ENCODE peak calls at places on chromosomes 5 and 9, in four cellular contexts. H, X, C and M are unnamed samples.

GRCh38 chr5:164098536-164098935 is 593.1 kb downstream of the MAT2B start:
- DNase-seq in H (no peak), X (no peak), C (no peak), M (no peak)

GRCh38 chr9:131500377-131500776 is 2.3 kb upstream of the POMT1 start:
- DNase-seq in H (no peak), X (no peak), C (peak; percentile 87), M (no peak)

GRCh38 chr5:180786398-180787005 is 16.1 kb downstream of the MGAT1 start:
- DNase-seq in H (no peak), X (no peak), C (no peak), M (peak; percentile 50)

GRCh38 chr5:41193462-41194166 is 19.7 kb downstream of the C6 start:
- DNase-seq in H (peak; percentile 100), X (peak; percentile 13), C (no peak), M (no peak)

GRCh38 chr5:133450311-133450710 is 162.0 kb downstream of the FSTL4 start:
- DNase-seq in H (no peak), X (no peak), C (no peak), M (no peak)

GRCh38 chr5:149028161-149028560 is 34.7 kb downstream of the SH3TC2 start:
- DNase-seq in H (no peak), X (no peak), C (no peak), M (no peak)

GRCh38 chr5:117077142-117077541 is 502.5 kb upstream of the SEMA6A start:
- DNase-seq in H (peak; percentile 14), X (no peak), C (no peak), M (no peak)

GRCh38 chr9:7153134-7153533 is 395.4 kb downstream of the KDM4C start:
- DNase-seq in H (peak; percentile 9), X (no peak), C (no peak), M (no peak)

GRCh38 chr5:99005506-99005905 is 76.7 kb upstream of the CHD1 start:
- DNase-seq in H (no peak), X (no peak), C (no peak), M (no peak)

GRCh38 chr5:83925321-83925877 is 204.7 kb upstream of the HAPLN1 start:
- DNase-seq in H (peak; percentile 94), X (peak; percentile 93), C (no peak), M (no peak)

GRCh38 chr9:88587182-88587581 is 52.2 kb downstream of the NXNL2 start:
- DNase-seq in H (no peak), X (peak; percentile 22), C (no peak), M (no peak)

GRCh38 chr9:108444400-108445358 is 411.1 kb downstream of the ACTL7B start:
- DNase-seq in H (peak; percentile 86), X (peak; percentile 97), C (no peak), M (no peak)

GRCh38 chr9:85224729-85225128 is 517.0 kb downstream of the AGTPBP1 start:
- DNase-seq in H (peak; percentile 64), X (peak; percentile 80), C (no peak), M (no peak)

GRCh38 chr5:89417990-89418820 is 535.2 kb upstream of the MEF2C start:
- DNase-seq in H (no peak), X (no peak), C (no peak), M (no peak)

GRCh38 chr5:109964136-109964535 is 274.4 kb downstream of the MAN2A1 start:
- DNase-seq in H (no peak), X (no peak), C (no peak), M (no peak)

GRCh38 chr5:173029499-173029921 is 26.6 kb upstream of the CREBRF start:
- DNase-seq in H (no peak), X (no peak), C (no peak), M (no peak)

GRCh38 chr5:80275347-80275746 is 19.5 kb upstream of the SERINC5 start:
- DNase-seq in H (peak; percentile 59), X (peak; percentile 22), C (peak; percentile 53), M (peak; percentile 18)

GRCh38 chr9:96186601-96187011 is 115.4 kb downstream of the HSD17B3 start:
- DNase-seq in H (peak; percentile 28), X (no peak), C (no peak), M (peak; percentile 14)

GRCh38 chr5:43410414-43410813 is 1.8 kb downstream of the CCL28 start:
- DNase-seq in H (no peak), X (no peak), C (no peak), M (no peak)

GRCh38 chr5:134289509-134290113 is 63.7 kb upstream of the PPP2CA start:
- DNase-seq in H (peak; percentile 88), X (peak; percentile 77), C (peak; percentile 55), M (peak; percentile 55)

GRCh38 chr5:225334-225733 is 7.2 kb downstream of the SDHA start:
- DNase-seq in H (no peak), X (no peak), C (no peak), M (no peak)

GRCh38 chr9:70111641-70112236 is 68.1 kb downstream of the MAMDC2 start:
- DNase-seq in H (no peak), X (no peak), C (no peak), M (no peak)

GRCh38 chr9:82490019-82490499 is 501.5 kb downstream of the SPATA31D1 start:
- DNase-seq in H (peak; percentile 35), X (peak; percentile 84), C (no peak), M (no peak)

GRCh38 chr5:112004867-112005532 is 248.0 kb upstream of the NREP start:
- DNase-seq in H (no peak), X (peak; percentile 92), C (no peak), M (no peak)

DNA sequence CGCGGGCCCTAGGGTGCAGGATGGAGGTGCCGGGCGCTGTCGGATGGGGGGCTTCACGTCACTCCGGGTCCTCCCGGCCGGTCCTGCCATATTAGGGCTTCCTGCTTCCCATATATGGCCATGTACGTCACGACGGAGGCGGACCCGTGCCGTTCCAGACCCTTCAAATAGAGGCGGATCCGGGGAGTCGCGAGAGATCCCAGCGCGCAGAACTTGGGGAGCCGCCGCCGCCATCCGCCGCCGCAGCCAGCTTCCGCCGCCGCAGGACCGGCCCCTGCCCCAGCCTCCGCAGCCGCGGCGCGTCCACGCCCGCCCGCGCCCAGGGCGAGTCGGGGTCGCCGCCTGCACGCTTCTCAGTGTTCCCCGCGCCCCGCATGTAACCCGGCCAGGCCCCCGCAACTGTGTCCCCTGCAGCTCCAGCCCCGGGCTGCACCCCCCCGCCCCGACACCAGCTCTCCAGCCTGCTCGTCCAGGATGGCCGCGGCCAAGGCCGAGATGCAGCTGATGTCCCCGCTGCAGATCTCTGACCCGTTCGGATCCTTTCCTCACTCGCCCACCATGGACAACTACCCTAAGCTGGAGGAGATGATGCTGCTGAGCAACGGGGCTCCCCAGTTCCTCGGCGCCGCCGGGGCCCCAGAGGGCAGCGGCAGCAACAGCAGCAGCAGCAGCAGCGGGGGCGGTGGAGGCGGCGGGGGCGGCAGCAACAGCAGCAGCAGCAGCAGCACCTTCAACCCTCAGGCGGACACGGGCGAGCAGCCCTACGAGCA is at the start of gene EGR1:
- DNase-seq in H (peak; percentile 96), X (peak; percentile 93), C (peak; percentile 97), M (peak; percentile 67)
- TF ChIP-seq CTCF in H (no peak), X (peak; percentile 12), C (no peak), M (no peak)

GRCh38 chr5:108639356-108639755 is 108.3 kb upstream of the FER start:
- DNase-seq in H (peak; percentile 44), X (no peak), C (no peak), M (no peak)

GRCh38 chr5:108638021-108638420 is 109.7 kb upstream of the FER start:
- DNase-seq in H (no peak), X (no peak), C (no peak), M (no peak)

GRCh38 chr5:108641596-108641995 is 106.1 kb upstream of the FER start:
- DNase-seq in H (no peak), X (no peak), C (no peak), M (no peak)

GRCh38 chr5:108637110-108637509 is 110.6 kb upstream of the FER start:
- DNase-seq in H (peak; percentile 78), X (peak; percentile 62), C (no peak), M (no peak)

GRCh38 chr5:108642170-108642906 is 105.4 kb upstream of the FER start:
- DNase-seq in H (peak; percentile 86), X (peak; percentile 64), C (peak; percentile 71), M (peak; percentile 72)
- TF ChIP-seq CTCF in H (peak; percentile 93), X (peak; percentile 96), C (peak; percentile 89), M (peak; percentile 56)

GRCh38 chr9:36118201-36118600 is 18.3 kb upstream of the GLIPR2 start:
- DNase-seq in H (no peak), X (no peak), C (no peak), M (no peak)
- TF ChIP-seq CTCF in H (no peak), X (no peak), C (no peak), M (no peak)

GRCh38 chr5:137629646-137630045 is 106.2 kb downstream of the KLHL3 start:
- DNase-seq in H (peak; percentile 77), X (peak; percentile 54), C (peak; percentile 8), M (no peak)
- TF ChIP-seq CTCF in H (peak; percentile 80), X (peak; percentile 93), C (peak; percentile 94), M (peak; percentile 88)

DNA sequence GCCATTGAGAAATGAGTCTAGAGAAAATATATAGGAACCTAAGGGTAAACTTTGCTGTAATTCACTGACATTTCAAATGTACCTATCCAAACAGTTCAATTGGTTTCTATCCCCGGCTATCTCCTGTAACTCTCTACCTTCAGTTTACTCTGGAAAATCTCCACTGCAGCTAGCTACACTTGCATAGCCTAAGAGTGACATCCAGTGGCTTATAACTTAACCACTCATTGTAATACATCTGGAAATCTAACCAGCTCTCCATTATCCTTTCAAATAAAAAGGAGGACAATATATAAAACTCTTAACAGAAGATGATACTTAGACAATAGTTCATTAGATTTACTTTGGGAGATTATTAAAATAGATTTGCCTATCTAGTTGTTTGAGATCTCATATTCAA is 35.3 kb upstream of the SPDL1 start:
- DNase-seq in H (peak; percentile 77), X (peak; percentile 72), C (no peak), M (no peak)
- TF ChIP-seq CTCF in H (peak; percentile 56), X (peak; percentile 82), C (no peak), M (peak; percentile 28)

GRCh38 chr5:82494942-82495341 is 216.8 kb upstream of the RPS23 start:
- DNase-seq in H (peak; percentile 37), X (peak; percentile 19), C (no peak), M (no peak)
- TF ChIP-seq CTCF in H (peak; percentile 49), X (peak; percentile 56), C (peak; percentile 13), M (peak; percentile 30)

DNA sequence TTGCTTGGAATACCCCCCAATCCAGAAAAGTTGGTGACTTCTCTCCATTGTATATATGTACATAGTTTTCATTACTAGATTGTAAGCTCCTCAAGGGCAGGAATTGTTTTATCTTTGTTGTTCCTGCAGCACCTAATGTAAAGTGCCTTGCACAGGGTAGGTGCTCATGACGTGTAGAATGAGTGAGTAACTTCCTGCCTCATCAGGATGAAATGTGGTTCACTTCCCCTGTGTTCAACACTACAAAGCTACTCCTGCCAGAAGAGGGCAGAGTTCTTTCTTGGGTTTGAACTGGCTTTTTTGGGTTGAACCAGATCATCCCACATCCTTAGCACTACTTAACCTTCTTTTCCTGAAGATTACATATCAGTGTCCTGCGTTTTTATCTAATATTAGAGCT is 23.9 kb downstream of the GTF3C4 start:
- DNase-seq in H (peak; percentile 20), X (no peak), C (peak; percentile 36), M (no peak)
- TF ChIP-seq CTCF in H (peak; percentile 7), X (no peak), C (peak; percentile 43), M (no peak)

DNA sequence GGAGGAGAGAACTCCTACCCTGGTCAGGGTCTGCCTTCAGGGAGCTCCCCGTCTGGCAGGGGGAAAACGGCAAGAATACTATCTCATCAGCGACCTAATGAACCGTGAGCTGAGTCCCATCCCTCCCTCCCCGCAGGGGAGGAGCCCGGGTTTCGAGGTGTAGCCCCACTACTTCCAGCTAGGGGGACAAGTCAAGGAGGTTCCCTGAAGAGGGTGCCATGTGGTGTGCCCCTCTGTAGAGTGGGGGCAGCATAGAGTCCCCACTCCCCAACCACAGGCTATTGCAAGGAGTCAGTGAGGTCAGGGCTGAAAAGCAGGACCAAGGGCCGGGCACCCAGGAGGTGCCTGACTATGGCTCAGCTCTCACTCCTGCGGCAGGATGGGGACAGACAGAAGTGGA is 50.9 kb upstream of the RXRA start:
- DNase-seq in H (no peak), X (no peak), C (no peak), M (no peak)
- TF ChIP-seq CTCF in H (no peak), X (no peak), C (no peak), M (no peak)

GRCh38 chr5:4225741-4226140 is 630.1 kb downstream of the IRX1 start:
- DNase-seq in H (no peak), X (no peak), C (no peak), M (no peak)
- TF ChIP-seq CTCF in H (no peak), X (no peak), C (no peak), M (no peak)